ENCODE peak calls at places on chromosomes 2 and 18, in six cellular contexts. K, E, L, V, Y and P are unnamed samples.

GRCh38 chr2:239014897-239015768 is 167.2 kb downstream of the TWIST2 start:
- DNase-seq in K (peak), E (no peak), L (no peak), V (no peak), Y (no peak), P (no peak)

GRCh38 chr2:16166327-16166981 is 226.1 kb downstream of the MYCN start:
- DNase-seq in K (no peak), E (no peak), L (no peak), V (no peak), Y (no peak), P (no peak)

GRCh38 chr2:190267302-190267701 is 52.3 kb downstream of the HIBCH start:
- DNase-seq in K (no peak), E (no peak), L (peak), V (no peak), Y (no peak), P (no peak)

GRCh38 chr2:113283704-113284284 is 5.1 kb upstream of the PAX8 start:
- DNase-seq in K (no peak), E (peak), L (peak), V (no peak), Y (no peak), P (peak)

GRCh38 chr2:161076936-161077335 is 83.3 kb upstream of the TANK start:
- DNase-seq in K (no peak), E (no peak), L (no peak), V (no peak), Y (no peak), P (no peak)

GRCh38 chr2:133833746-133834145 is 265.5 kb upstream of the NCKAP5 start:
- DNase-seq in K (no peak), E (no peak), L (no peak), V (no peak), Y (no peak), P (no peak)

GRCh38 chr2:227462463-227462951 is 9.4 kb upstream of the AGFG1 start:
- DNase-seq in K (no peak), E (no peak), L (no peak), V (no peak), Y (no peak), P (peak)

GRCh38 chr2:50402654-50402960 is 629.3 kb downstream of the NRXN1 start:
- DNase-seq in K (no peak), E (no peak), L (no peak), V (no peak), Y (no peak), P (no peak)

GRCh38 chr2:33411765-33412164 is 64.7 kb upstream of the RASGRP3 start:
- DNase-seq in K (no peak), E (no peak), L (peak), V (no peak), Y (no peak), P (peak)

GRCh38 chr2:124489686-124490085 is 464.6 kb downstream of the CNTNAP5 start:
- DNase-seq in K (no peak), E (no peak), L (no peak), V (no peak), Y (no peak), P (no peak)

GRCh38 chr2:124482551-124482950 is 457.5 kb downstream of the CNTNAP5 start:
- DNase-seq in K (no peak), E (no peak), L (no peak), V (no peak), Y (no peak), P (no peak)

GRCh38 chr2:124485659-124486058 is 460.6 kb downstream of the CNTNAP5 start:
- DNase-seq in K (no peak), E (no peak), L (no peak), V (no peak), Y (no peak), P (no peak)
- TF ChIP-seq CTCF in K (no peak), E (no peak), L (no peak), V (peak), Y (no peak), P (no peak)

GRCh38 chr2:167292430-167293171 is 404.3 kb downstream of the XIRP2 start:
- DNase-seq in K (peak), E (peak), L (peak), V (no peak), Y (peak), P (peak)
- H3K27ac ChIP-seq in K (no peak), E (peak), L (peak), V (no peak), Y (peak), P (peak)

GRCh38 chr18:35005963-35006577 is 35.1 kb upstream of the MAPRE2 start:
- DNase-seq in K (no peak), E (no peak), L (peak), V (peak), Y (peak), P (peak)
- TF ChIP-seq CTCF in K (peak), E (peak), L (peak), V (peak), Y (peak), P (peak)

DNA sequence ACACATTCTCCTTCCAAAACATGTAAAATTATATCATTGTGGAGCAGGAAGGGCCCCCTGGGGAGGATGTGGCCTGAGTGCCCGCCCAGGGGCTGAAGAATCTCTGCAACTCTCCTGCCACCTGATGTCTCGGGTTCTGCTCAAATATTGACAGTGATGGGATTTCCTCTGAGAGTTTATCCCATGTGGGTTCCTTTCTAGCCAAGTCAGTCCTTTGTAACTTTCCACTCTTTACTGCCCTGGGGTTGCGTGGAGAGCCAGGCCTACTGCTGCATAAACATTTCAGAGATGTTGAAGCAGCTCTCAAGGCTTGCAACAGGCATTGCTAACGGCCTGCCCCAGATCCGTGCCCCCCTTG is 4.0 kb upstream of the RAB17 start:
- DNase-seq in K (no peak), E (no peak), L (no peak), V (no peak), Y (no peak), P (peak)
- H3K27ac ChIP-seq in K (no peak), E (peak), L (peak), V (no peak), Y (no peak), P (peak)

DNA sequence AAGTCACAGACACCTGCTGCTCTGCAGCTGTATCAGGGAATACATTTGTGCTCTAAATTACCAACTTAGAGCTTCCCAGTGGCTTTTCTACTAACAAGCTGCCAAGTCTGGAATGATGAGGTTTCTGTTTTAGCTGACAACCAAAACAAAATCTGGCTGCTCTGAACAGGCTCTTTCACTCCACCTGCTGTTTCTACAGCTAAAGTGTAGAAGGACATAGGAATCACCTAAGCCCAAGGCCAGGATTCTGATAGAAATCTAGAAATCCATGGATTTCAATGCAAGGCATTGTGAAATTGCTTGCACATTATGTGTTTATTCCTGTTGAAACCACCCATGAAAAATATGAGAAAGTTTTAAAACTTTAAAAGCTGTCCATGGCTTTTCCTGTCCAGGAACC is 201.2 kb downstream of the SUCLG1 start:
- DNase-seq in K (no peak), E (no peak), L (no peak), V (no peak), Y (no peak), P (peak)
- TF ChIP-seq CTCF in K (no peak), E (no peak), L (no peak), V (no peak), Y (no peak), P (peak)